ENCODE peak calls at places on chromosomes 16 and 17, in eight cellular contexts. One of them, this sample, is unnamed.

GRCh38 chr17:17191346-17191792 is 14.8 kb downstream of the PLD6 start:
- DNase-seq in AG09309: peak; percentile 55
- DNase-seq in adrenal gland: no peak
- DNase-seq in BJ: peak; percentile 75
- DNase-seq in spleen: no peak
- DNase-seq in A549: no peak
- DNase-seq in stomach: no peak
- DNase-seq in left ventricle myocardium inferior: peak; percentile 69
- DNase-seq in this sample: peak; percentile 29

GRCh38 chr17:83057793-83058477 is 21.5 kb upstream of the METRNL start:
- DNase-seq in BJ: no peak
- DNase-seq in adrenal gland: peak; percentile 49
- DNase-seq in spleen: peak; percentile 71
- DNase-seq in stomach: peak; percentile 24
- DNase-seq in AG09309: no peak
- DNase-seq in A549: no peak
- DNase-seq in left ventricle myocardium inferior: peak; percentile 81
- DNase-seq in this sample: no peak

GRCh38 chr17:75109407-75110236 is at the start of gene ARMC7:
- DNase-seq in stomach: peak; percentile 95
- DNase-seq in adrenal gland: peak; percentile 93
- DNase-seq in AG09309: no peak
- DNase-seq in left ventricle myocardium inferior: peak; percentile 91
- DNase-seq in A549: peak; percentile 85
- DNase-seq in spleen: peak; percentile 98
- DNase-seq in BJ: peak; percentile 38
- DNase-seq in this sample: no peak

GRCh38 chr17:80743181-80743771 is 198.6 kb downstream of the RPTOR start:
- DNase-seq in left ventricle myocardium inferior: no peak
- DNase-seq in adrenal gland: peak; percentile 80
- DNase-seq in spleen: no peak
- DNase-seq in BJ: no peak
- DNase-seq in AG09309: peak; percentile 29
- DNase-seq in A549: no peak
- DNase-seq in stomach: no peak
- DNase-seq in this sample: no peak

GRCh38 chr17:68011199-68011665 is 15.0 kb upstream of the C17orf58 start:
- DNase-seq in A549: peak; percentile 71
- DNase-seq in AG09309: no peak
- DNase-seq in adrenal gland: peak; percentile 74
- DNase-seq in BJ: no peak
- DNase-seq in left ventricle myocardium inferior: peak; percentile 56
- DNase-seq in spleen: peak; percentile 87
- DNase-seq in stomach: peak; percentile 63
- DNase-seq in this sample: no peak

GRCh38 chr17:38748329-38749221 is at the start of gene PCGF2:
- DNase-seq in left ventricle myocardium inferior: peak; percentile 94
- DNase-seq in stomach: peak; percentile 85
- DNase-seq in BJ: peak; percentile 31
- DNase-seq in adrenal gland: peak; percentile 97
- DNase-seq in spleen: peak; percentile 87
- DNase-seq in A549: peak; percentile 94
- DNase-seq in AG09309: no peak
- DNase-seq in this sample: peak; percentile 52

GRCh38 chr16:89944773-89945172 is 3.8 kb upstream of the DEF8 start:
- DNase-seq in A549: no peak
- DNase-seq in BJ: no peak
- DNase-seq in AG09309: no peak
- DNase-seq in adrenal gland: no peak
- DNase-seq in stomach: no peak
- DNase-seq in left ventricle myocardium inferior: no peak
- DNase-seq in spleen: no peak
- DNase-seq in this sample: no peak

GRCh38 chr17:32828822-32829221 is 48.1 kb downstream of the MYO1D start:
- DNase-seq in AG09309: no peak
- DNase-seq in left ventricle myocardium inferior: no peak
- DNase-seq in spleen: no peak
- DNase-seq in BJ: no peak
- DNase-seq in stomach: no peak
- DNase-seq in adrenal gland: no peak
- DNase-seq in A549: no peak
- DNase-seq in this sample: no peak

GRCh38 chr17:17750881-17751280 is 69.6 kb downstream of the RAI1 start:
- DNase-seq in stomach: no peak
- DNase-seq in spleen: peak; percentile 84
- DNase-seq in adrenal gland: no peak
- DNase-seq in A549: no peak
- DNase-seq in left ventricle myocardium inferior: no peak
- DNase-seq in BJ: no peak
- DNase-seq in AG09309: no peak
- DNase-seq in this sample: no peak

GRCh38 chr17:82320140-82320840 is 2.9 kb upstream of the CD7 start:
- DNase-seq in spleen: peak; percentile 74
- DNase-seq in A549: no peak
- DNase-seq in BJ: no peak
- DNase-seq in AG09309: no peak
- DNase-seq in left ventricle myocardium inferior: no peak
- DNase-seq in stomach: no peak
- DNase-seq in adrenal gland: no peak
- DNase-seq in this sample: no peak

GRCh38 chr17:68382582-68383085 is 74.7 kb downstream of the WIPI1 start:
- DNase-seq in stomach: no peak
- DNase-seq in adrenal gland: no peak
- DNase-seq in BJ: no peak
- DNase-seq in AG09309: no peak
- DNase-seq in left ventricle myocardium inferior: no peak
- DNase-seq in spleen: no peak
- DNase-seq in A549: no peak
- DNase-seq in this sample: no peak

GRCh38 chr17:53628011-53628410 is 194.7 kb upstream of the KIF2B start:
- DNase-seq in left ventricle myocardium inferior: no peak
- DNase-seq in A549: no peak
- DNase-seq in adrenal gland: no peak
- DNase-seq in AG09309: no peak
- DNase-seq in BJ: no peak
- DNase-seq in stomach: no peak
- DNase-seq in spleen: no peak
- DNase-seq in this sample: peak; percentile 52

GRCh38 chr16:471353-472198 is 46.1 kb downstream of the RAB11FIP3 start:
- DNase-seq in A549: no peak
- DNase-seq in AG09309: no peak
- DNase-seq in BJ: no peak
- DNase-seq in spleen: no peak
- DNase-seq in stomach: no peak
- DNase-seq in left ventricle myocardium inferior: peak; percentile 25
- DNase-seq in adrenal gland: no peak
- DNase-seq in this sample: no peak

GRCh38 chr16:3256876-3257465 is 538 bp upstream of the MEFV start:
- DNase-seq in left ventricle myocardium inferior: no peak
- DNase-seq in BJ: no peak
- DNase-seq in AG09309: no peak
- DNase-seq in adrenal gland: no peak
- DNase-seq in stomach: no peak
- DNase-seq in spleen: no peak
- DNase-seq in A549: no peak
- DNase-seq in this sample: no peak

GRCh38 chr17:869067-869466 is 86.9 kb downstream of the MRM3 start:
- DNase-seq in A549: no peak
- DNase-seq in stomach: peak; percentile 33
- DNase-seq in AG09309: peak; percentile 47
- DNase-seq in adrenal gland: peak; percentile 78
- DNase-seq in BJ: no peak
- DNase-seq in left ventricle myocardium inferior: peak; percentile 71
- DNase-seq in spleen: no peak
- DNase-seq in this sample: peak; percentile 54

GRCh38 chr17:8859029-8859803 is 8.3 kb downstream of the PIK3R6 start:
- DNase-seq in A549: no peak
- DNase-seq in spleen: no peak
- DNase-seq in stomach: no peak
- DNase-seq in BJ: peak; percentile 19
- DNase-seq in adrenal gland: no peak
- DNase-seq in left ventricle myocardium inferior: no peak
- DNase-seq in AG09309: peak; percentile 51
- DNase-seq in this sample: peak; percentile 48

GRCh38 chr17:82315703-82316358 is 1.6 kb downstream of the CD7 start:
- DNase-seq in BJ: no peak
- DNase-seq in spleen: peak; percentile 87
- DNase-seq in left ventricle myocardium inferior: no peak
- DNase-seq in stomach: no peak
- DNase-seq in A549: no peak
- DNase-seq in AG09309: no peak
- DNase-seq in adrenal gland: no peak
- DNase-seq in this sample: no peak

GRCh38 chr16:8915722-8916321 is 33.7 kb downstream of the LITAFD start:
- DNase-seq in BJ: no peak
- DNase-seq in adrenal gland: no peak
- DNase-seq in AG09309: no peak
- DNase-seq in left ventricle myocardium inferior: no peak
- DNase-seq in spleen: no peak
- DNase-seq in A549: no peak
- DNase-seq in stomach: no peak
- DNase-seq in this sample: no peak

GRCh38 chr17:62587554-62587953 is 39.9 kb upstream of the MRC2 start:
- DNase-seq in AG09309: no peak
- DNase-seq in left ventricle myocardium inferior: no peak
- DNase-seq in stomach: no peak
- DNase-seq in spleen: no peak
- DNase-seq in A549: no peak
- DNase-seq in BJ: no peak
- DNase-seq in adrenal gland: no peak
- DNase-seq in this sample: no peak

GRCh38 chr16:89402962-89403361 is 87.4 kb downstream of the ANKRD11 start:
- DNase-seq in BJ: no peak
- DNase-seq in A549: no peak
- DNase-seq in stomach: no peak
- DNase-seq in spleen: no peak
- DNase-seq in adrenal gland: no peak
- DNase-seq in AG09309: no peak
- DNase-seq in left ventricle myocardium inferior: no peak
- DNase-seq in this sample: no peak

GRCh38 chr16:82118749-82119148 is 51.3 kb downstream of the MPHOSPH6 start:
- DNase-seq in BJ: no peak
- DNase-seq in AG09309: no peak
- DNase-seq in adrenal gland: no peak
- DNase-seq in left ventricle myocardium inferior: no peak
- DNase-seq in stomach: no peak
- DNase-seq in A549: no peak
- DNase-seq in spleen: no peak
- DNase-seq in this sample: no peak

DNA sequence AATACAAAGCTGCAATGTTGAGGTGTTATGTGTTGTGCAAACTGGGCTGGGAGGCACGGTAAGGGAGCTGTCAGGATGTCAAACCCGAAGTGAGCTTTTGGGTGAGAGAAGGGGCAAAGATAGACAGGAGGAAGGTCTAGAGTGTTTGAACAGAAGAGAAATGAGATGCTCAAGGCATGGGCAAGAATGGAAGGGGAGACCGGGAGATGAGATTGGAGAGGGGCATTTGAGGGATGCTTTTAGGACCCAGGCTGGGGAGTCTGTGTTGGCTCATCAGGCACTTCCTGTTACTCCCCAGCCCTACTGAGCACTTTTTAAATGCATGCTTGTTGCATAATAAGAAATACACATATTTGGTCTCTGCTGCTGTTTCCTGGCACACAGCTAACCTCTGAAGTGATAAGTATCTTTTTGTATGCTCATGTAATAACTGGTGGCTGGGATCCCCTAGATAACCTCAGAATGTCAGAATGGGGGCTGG is 13.7 kb downstream of the UNC45B start:
- DNase-seq in A549: no peak
- DNase-seq in stomach: no peak
- DNase-seq in BJ: no peak
- DNase-seq in adrenal gland: no peak
- DNase-seq in spleen: peak; percentile 38
- DNase-seq in AG09309: no peak
- DNase-seq in left ventricle myocardium inferior: no peak
- DNase-seq in this sample: no peak
- H3K4me3 ChIP-seq in A549: no peak overlapping the region
- H3K4me3 ChIP-seq in stomach: no peak overlapping the region
- H3K4me3 ChIP-seq in BJ: no peak overlapping the region
- H3K4me3 ChIP-seq in adrenal gland: no peak overlapping the region
- H3K4me3 ChIP-seq in spleen: no peak overlapping the region
- H3K4me3 ChIP-seq in AG09309: no peak overlapping the region
- H3K4me3 ChIP-seq in left ventricle myocardium inferior: no peak overlapping the region
- H3K4me3 ChIP-seq in this sample: no peak overlapping the region

DNA sequence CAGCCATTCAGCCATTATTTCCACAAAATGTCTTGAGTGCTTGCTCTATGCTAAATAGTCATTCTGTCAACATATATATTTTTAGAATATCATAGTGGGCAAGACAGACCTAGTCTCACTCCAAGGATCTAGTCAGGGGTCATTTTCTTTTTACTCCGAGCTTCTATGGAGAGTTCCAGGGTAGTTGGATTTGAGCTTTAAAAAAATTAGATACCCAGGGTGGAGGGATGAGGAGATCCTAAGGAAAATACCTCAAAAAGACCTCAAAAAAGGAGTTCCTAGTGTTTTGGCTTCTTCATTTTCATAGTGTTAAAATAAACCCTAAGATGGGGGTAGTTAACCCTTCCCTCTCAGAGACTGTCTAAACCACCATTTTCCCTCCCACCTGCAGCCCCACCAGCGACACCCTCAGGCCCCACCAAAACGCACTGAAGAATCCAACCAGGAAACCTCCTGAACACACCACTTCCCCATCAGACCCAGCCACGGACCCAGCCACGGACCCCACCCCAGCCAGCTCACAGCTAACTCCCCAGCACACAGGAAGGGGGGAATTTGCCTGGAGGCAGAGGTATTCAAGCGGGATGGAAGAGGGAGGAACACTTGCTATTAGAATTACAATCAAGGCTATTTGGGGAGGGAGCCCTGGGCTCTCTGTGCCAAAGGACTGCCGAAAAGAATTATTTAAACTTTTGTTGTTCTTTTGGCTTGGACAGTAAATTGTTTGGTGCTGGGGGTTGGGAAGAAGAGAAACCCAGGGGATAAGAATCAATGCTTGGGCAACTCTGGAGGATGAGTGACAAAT is 2.2 kb downstream of the ETV4 start:
- DNase-seq in AG09309: no peak
- DNase-seq in BJ: no peak
- DNase-seq in left ventricle myocardium inferior: no peak
- DNase-seq in stomach: no peak
- DNase-seq in adrenal gland: no peak
- DNase-seq in A549: no peak
- DNase-seq in spleen: no peak
- DNase-seq in this sample: no peak
- H3K4me3 ChIP-seq in AG09309: no peak overlapping the region
- H3K4me3 ChIP-seq in BJ: no peak overlapping the region
- H3K4me3 ChIP-seq in left ventricle myocardium inferior: no peak overlapping the region
- H3K4me3 ChIP-seq in stomach: no peak overlapping the region
- H3K4me3 ChIP-seq in adrenal gland: no peak overlapping the region
- H3K4me3 ChIP-seq in A549: peak overlapping the region; percentile 60
- H3K4me3 ChIP-seq in spleen: no peak overlapping the region
- H3K4me3 ChIP-seq in this sample: peak overlapping the region; percentile 66

GRCh38 chr16:86567701-86568571 is 1.3 kb downstream of the FOXC2 start:
- DNase-seq in A549: no peak
- DNase-seq in adrenal gland: no peak
- DNase-seq in left ventricle myocardium inferior: peak; percentile 54
- DNase-seq in stomach: no peak
- DNase-seq in spleen: peak; percentile 69
- DNase-seq in BJ: no peak
- DNase-seq in AG09309: no peak
- DNase-seq in this sample: no peak
- H3K4me3 ChIP-seq in A549: peak overlapping the region; percentile 35
- H3K4me3 ChIP-seq in adrenal gland: no peak overlapping the region
- H3K4me3 ChIP-seq in left ventricle myocardium inferior: peak overlapping the region; percentile 69
- H3K4me3 ChIP-seq in stomach: peak overlapping the region; percentile 11
- H3K4me3 ChIP-seq in spleen: no peak overlapping the region
- H3K4me3 ChIP-seq in BJ: peak overlapping the region; percentile 83
- H3K4me3 ChIP-seq in AG09309: peak overlapping the region; percentile 88
- H3K4me3 ChIP-seq in this sample: peak overlapping the region; percentile 87

GRCh38 chr16:69190046-69190588 is 3.2 kb downstream of the SNTB2 start:
- DNase-seq in adrenal gland: no peak
- DNase-seq in BJ: no peak
- DNase-seq in AG09309: no peak
- DNase-seq in stomach: no peak
- DNase-seq in A549: no peak
- DNase-seq in left ventricle myocardium inferior: no peak
- DNase-seq in spleen: no peak
- DNase-seq in this sample: no peak
- H3K4me3 ChIP-seq in adrenal gland: no peak overlapping the region
- H3K4me3 ChIP-seq in BJ: no peak overlapping the region
- H3K4me3 ChIP-seq in AG09309: no peak overlapping the region
- H3K4me3 ChIP-seq in stomach: no peak overlapping the region
- H3K4me3 ChIP-seq in A549: no peak overlapping the region
- H3K4me3 ChIP-seq in left ventricle myocardium inferior: no peak overlapping the region
- H3K4me3 ChIP-seq in spleen: no peak overlapping the region
- H3K4me3 ChIP-seq in this sample: no peak overlapping the region

This sample was measured in skeletal muscle cell.